ENCODE peak calls at places on chromosomes 1 and 21, in six cellular contexts. P is WTC11, N is K562, C is HCT116, R is H1, D is HepG2. A is an unnamed sample.

GRCh38 chr1:57549280-57549679 is 125.4 kb upstream of the DAB1 start:
- DNase-seq in P (no peak), N (no peak), C (no peak), R (no peak), D (no peak), A (no peak)

GRCh38 chr21:16087523-16087922 is 357.7 kb downstream of the USP25 start:
- DNase-seq in P (no peak), N (no peak), C (no peak), R (no peak), D (no peak), A (no peak)

GRCh38 chr1:81702903-81703302 is 97.8 kb upstream of the ADGRL2 start:
- DNase-seq in P (no peak), N (no peak), C (no peak), R (no peak), D (no peak), A (no peak)

GRCh38 chr1:114803001-114803400 is 22.5 kb upstream of the SIKE1 start:
- DNase-seq in P (no peak), N (no peak), C (no peak), R (no peak), D (no peak), A (no peak)

GRCh38 chr1:185213086-185213485 is 56.1 kb downstream of the SWT1 start:
- DNase-seq in P (no peak), N (no peak), C (no peak), R (no peak), D (no peak), A (no peak)

GRCh38 chr1:97886199-97886598 is 34.6 kb downstream of the DPYD start:
- DNase-seq in P (no peak), N (no peak), C (no peak), R (no peak), D (no peak), A (no peak)

GRCh38 chr1:2592672-2593071 is 6.1 kb downstream of the PRXL2B start:
- DNase-seq in P (no peak), N (no peak), C (no peak), R (no peak), D (no peak), A (no peak)

GRCh38 chr1:10830961-10831669 is 34.7 kb upstream of the CASZ1 start:
- DNase-seq in P (no peak), N (no peak), C (no peak), R (no peak), D (no peak), A (no peak)

GRCh38 chr1:116556289-116557006 is 14.4 kb downstream of the CD58 start:
- DNase-seq in P (no peak), N (peak), C (peak), R (no peak), D (no peak), A (peak)

GRCh38 chr1:243390315-243390875 is 134.6 kb downstream of the SDCCAG8 start:
- DNase-seq in P (no peak), N (no peak), C (no peak), R (no peak), D (no peak), A (no peak)
- TF ChIP-seq ATF3 in P (no peak), N (no peak), C (no peak), R (no peak), D (no peak), A (no peak)

DNA sequence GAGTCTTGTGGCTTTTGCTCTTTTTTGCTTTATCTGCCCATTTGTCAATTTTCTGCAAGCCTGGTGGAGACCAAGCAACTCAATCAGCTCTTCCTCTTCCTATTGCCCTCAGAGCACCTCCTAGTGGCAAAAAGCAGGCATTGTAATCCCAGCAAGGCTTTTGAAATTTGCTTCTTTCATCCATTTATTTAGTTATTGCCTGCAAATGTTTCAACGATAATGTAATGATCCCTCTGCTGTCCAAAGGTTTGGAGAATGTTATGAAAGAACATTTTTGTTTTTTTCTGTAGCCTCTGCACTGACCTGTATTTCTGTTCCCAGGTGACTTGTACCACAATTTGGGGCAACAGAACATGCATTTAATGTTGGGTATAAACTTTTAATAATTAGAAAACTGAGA is 127.8 kb downstream of the GABPA start:
- DNase-seq in P (peak), N (peak), C (peak), R (no peak), D (peak), A (no peak)
- TF ChIP-seq ATF3 in P (no peak), N (no peak), C (no peak), R (no peak), D (no peak), A (no peak)

GRCh38 chr1:169894424-169895145 is 889 bp upstream of the SCYL3 start:
- DNase-seq in P (no peak), N (no peak), C (no peak), R (no peak), D (no peak), A (no peak)

GRCh38 chr1:169892176-169892818 is 1.4 kb downstream of the SCYL3 start:
- DNase-seq in P (no peak), N (no peak), C (no peak), R (no peak), D (no peak), A (no peak)

GRCh38 chr1:169896013-169896412 is 2.3 kb upstream of the SCYL3 start:
- DNase-seq in P (no peak), N (peak), C (no peak), R (no peak), D (no peak), A (no peak)

GRCh38 chr1:169892819-169893644 is 664 bp downstream of the SCYL3 start:
- DNase-seq in P (no peak), N (peak), C (no peak), R (no peak), D (no peak), A (no peak)

GRCh38 chr1:169893645-169894423 is at the start of gene SCYL3:
- DNase-seq in P (peak), N (peak), C (peak), R (peak), D (peak), A (peak)
- TF ChIP-seq ATF3 in P (no peak), N (peak), C (no peak), R (no peak), D (no peak), A (peak)

GRCh38 chr1:119314001-119314796 is 54.4 kb upstream of the HAO2 start:
- DNase-seq in P (no peak), N (no peak), C (no peak), R (no peak), D (no peak), A (no peak)

GRCh38 chr1:119318466-119319309 is 49.9 kb upstream of the HAO2 start:
- DNase-seq in P (no peak), N (no peak), C (no peak), R (no peak), D (no peak), A (peak)

GRCh38 chr1:119320100-119320499 is 48.5 kb upstream of the HAO2 start:
- DNase-seq in P (no peak), N (no peak), C (no peak), R (no peak), D (no peak), A (no peak)

GRCh38 chr1:119321661-119322419 is 46.7 kb upstream of the HAO2 start:
- DNase-seq in P (no peak), N (no peak), C (no peak), R (peak), D (no peak), A (no peak)

GRCh38 chr1:119316870-119317416 is 51.6 kb upstream of the HAO2 start:
- DNase-seq in P (peak), N (peak), C (peak), R (peak), D (no peak), A (no peak)
- TF ChIP-seq ATF3 in P (no peak), N (no peak), C (no peak), R (no peak), D (no peak), A (no peak)

GRCh38 chr21:38042246-38042645 is 126.0 kb upstream of the KCNJ6 start:
- DNase-seq in P (no peak), N (no peak), C (no peak), R (no peak), D (no peak), A (no peak)

GRCh38 chr21:38041493-38041892 is 125.2 kb upstream of the KCNJ6 start:
- DNase-seq in P (peak), N (no peak), C (no peak), R (no peak), D (no peak), A (no peak)

GRCh38 chr21:38039369-38039768 is 123.1 kb upstream of the KCNJ6 start:
- DNase-seq in P (no peak), N (peak), C (no peak), R (no peak), D (no peak), A (no peak)

GRCh38 chr21:38037416-38037815 is 121.2 kb upstream of the KCNJ6 start:
- DNase-seq in P (no peak), N (no peak), C (no peak), R (no peak), D (no peak), A (no peak)

GRCh38 chr21:38039841-38040240 is 123.6 kb upstream of the KCNJ6 start:
- DNase-seq in P (no peak), N (no peak), C (no peak), R (no peak), D (no peak), A (no peak)
- TF ChIP-seq ATF3 in P (no peak), N (no peak), C (no peak), R (no peak), D (no peak), A (no peak)

DNA sequence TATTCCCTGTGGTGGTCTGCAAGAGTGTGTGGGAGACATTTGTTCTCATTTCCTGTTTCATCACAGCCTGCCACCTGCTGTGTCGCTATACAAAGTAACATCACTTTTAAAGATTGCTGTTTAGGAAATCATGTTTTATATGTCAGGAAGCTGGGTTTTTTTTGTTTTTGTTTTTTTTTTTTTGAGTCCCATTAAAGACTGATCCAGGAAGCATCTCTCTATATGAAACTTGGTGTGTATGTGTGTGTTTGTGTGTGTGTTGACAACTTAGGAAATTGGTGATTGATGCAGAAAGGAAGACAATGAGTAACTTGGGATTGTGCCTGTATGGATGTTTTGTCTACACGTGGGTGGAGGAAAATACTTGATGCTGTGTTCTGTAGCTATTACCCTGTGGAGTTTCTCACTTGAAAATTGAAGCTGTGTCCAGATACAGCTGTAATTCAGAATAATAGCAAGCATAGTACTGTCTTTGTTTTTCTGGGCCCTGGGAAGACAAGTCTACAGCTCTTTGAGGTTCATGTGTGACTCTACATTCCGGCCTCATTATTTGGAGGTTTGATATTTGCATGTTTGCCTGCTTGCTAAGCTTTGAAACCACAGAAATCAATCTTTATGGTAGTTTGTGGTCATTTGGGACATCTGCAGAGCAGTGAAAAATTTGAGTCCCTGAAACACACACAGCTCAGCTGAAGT is 47.9 kb downstream of the LAMC1 start:
- DNase-seq in P (no peak), N (no peak), C (no peak), R (no peak), D (peak), A (peak)
- TF ChIP-seq ATF3 in P (no peak), N (no peak), C (no peak), R (no peak), D (no peak), A (no peak)

DNA sequence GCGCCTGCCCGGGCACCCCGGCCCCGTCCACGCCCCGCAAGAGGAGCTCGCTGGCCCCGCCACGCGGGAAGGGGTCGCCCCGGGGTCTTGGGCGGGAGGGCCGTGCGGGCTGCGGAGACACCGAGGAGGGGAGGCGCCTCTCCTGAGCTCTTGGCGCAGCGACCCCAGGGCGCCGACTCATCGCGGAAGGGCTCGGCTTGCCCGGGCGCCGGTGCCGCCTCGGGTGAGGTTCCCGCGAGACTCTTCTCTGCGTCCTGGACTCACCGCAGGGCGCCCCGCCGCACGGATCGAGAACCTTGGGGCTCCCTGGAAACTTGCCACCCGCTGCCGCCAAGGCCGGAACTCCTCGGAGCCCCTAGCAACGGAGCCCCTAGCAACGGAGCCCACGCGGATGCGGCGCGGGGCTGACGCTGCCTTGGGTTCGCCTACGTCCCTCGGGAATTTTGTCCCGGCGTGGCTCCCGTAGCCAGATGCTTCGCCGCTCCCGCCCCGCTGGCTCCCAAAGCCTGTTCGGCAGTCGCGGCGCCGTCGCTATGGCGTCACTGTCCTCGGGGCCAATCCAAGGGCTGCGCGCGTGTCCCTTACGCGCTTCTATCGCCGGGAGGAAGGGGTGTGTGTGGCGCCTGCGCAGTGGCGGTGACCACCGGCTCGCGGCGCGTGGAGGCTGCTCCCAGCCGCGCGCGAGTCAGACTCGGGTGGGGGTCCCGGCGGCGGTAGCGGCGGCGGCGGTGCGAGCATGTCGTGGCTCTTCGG is at the start of gene ATAD3A:
- DNase-seq in P (peak), N (peak), C (peak), R (peak), D (peak), A (peak)
- TF ChIP-seq ATF3 in P (no peak), N (peak), C (no peak), R (peak), D (no peak), A (peak)

GRCh38 chr1:75632350-75632949 is 21.5 kb upstream of the SLC44A5 start:
- DNase-seq in P (no peak), N (peak), C (peak), R (no peak), D (peak), A (no peak)
- TF ChIP-seq ATF3 in P (no peak), N (no peak), C (no peak), R (no peak), D (no peak), A (no peak)

A was measured in GM12878.